ENCODE peak calls at places on chromosomes 6 and 20, in six cellular contexts. M is pancreas, P is left lung, S is fibroblast of lung, D is WERI-Rb-1, W is H9. O is an unnamed sample.
A peak's percentile ranks its signal among the peaks of the same experiment; 100 is the strongest.

GRCh38 chr6:11747021-11747420 is 31.6 kb downstream of the ADTRP start:
- DNase-seq in M (no peak), P (no peak), S (no peak), D (no peak), W (no peak), O (no peak)

GRCh38 chr6:68778356-68779020 is 143.4 kb downstream of the ADGRB3 start:
- DNase-seq in M (no peak), P (no peak), S (peak; percentile 88), D (peak; percentile 50), W (peak; percentile 36), O (no peak)

GRCh38 chr6:154595997-154596396 is 85.5 kb upstream of the CNKSR3 start:
- DNase-seq in M (no peak), P (no peak), S (no peak), D (no peak), W (no peak), O (no peak)

GRCh38 chr20:14360386-14360785 is 23.0 kb upstream of the FLRT3 start:
- DNase-seq in M (no peak), P (no peak), S (no peak), D (no peak), W (no peak), O (no peak)

GRCh38 chr6:108841377-108841855 is 6.8 kb upstream of the ARMC2 start:
- DNase-seq in M (no peak), P (no peak), S (no peak), D (no peak), W (no peak), O (no peak)

GRCh38 chr20:57200882-57201723 is 65.3 kb downstream of the BMP7 start:
- DNase-seq in M (no peak), P (no peak), S (no peak), D (no peak), W (no peak), O (no peak)

GRCh38 chr6:74182992-74183391 is 487.0 kb downstream of the CD109 start:
- DNase-seq in M (no peak), P (no peak), S (peak; percentile 11), D (no peak), W (no peak), O (no peak)

GRCh38 chr6:150004101-150004782 is 21.1 kb downstream of the RAET1L start:
- DNase-seq in M (no peak), P (no peak), S (no peak), D (no peak), W (no peak), O (no peak)

GRCh38 chr6:116175344-116175743 is 49.4 kb upstream of the COL10A1 start:
- DNase-seq in M (no peak), P (no peak), S (peak; percentile 4), D (no peak), W (no peak), O (no peak)

GRCh38 chr6:152273002-152273401 is 364.2 kb downstream of the SYNE1 start:
- DNase-seq in M (no peak), P (no peak), S (peak; percentile 24), D (no peak), W (no peak), O (no peak)

GRCh38 chr20:5150226-5151076 is 23.6 kb downstream of the CDS2 start:
- DNase-seq in M (no peak), P (no peak), S (peak; percentile 37), D (no peak), W (no peak), O (no peak)

GRCh38 chr20:58307270-58307669 is 2.2 kb upstream of the RAB22A start:
- DNase-seq in M (no peak), P (no peak), S (no peak), D (no peak), W (no peak), O (no peak)

GRCh38 chr6:40832691-40833090 is 206.3 kb downstream of the UNC5CL start:
- DNase-seq in M (no peak), P (no peak), S (no peak), D (no peak), W (no peak), O (no peak)

GRCh38 chr20:47484303-47484702 is 17.4 kb upstream of the NCOA3 start:
- DNase-seq in M (no peak), P (no peak), S (no peak), D (no peak), W (no peak), O (no peak)

GRCh38 chr6:27066802-27067201 is 180.7 kb upstream of the PRSS16 start:
- DNase-seq in M (no peak), P (no peak), S (no peak), D (no peak), W (no peak), O (no peak)

GRCh38 chr6:28225056-28225834 is at the start of gene ZSCAN9:
- DNase-seq in M (peak; percentile 81), P (peak; percentile 91), S (peak; percentile 88), D (peak; percentile 97), W (peak; percentile 84), O (peak; percentile 44)

GRCh38 chr6:6315660-6316059 is 4.8 kb downstream of the F13A1 start:
- DNase-seq in M (no peak), P (no peak), S (peak; percentile 31), D (peak; percentile 73), W (peak; percentile 57), O (no peak)

GRCh38 chr6:43296780-43297494 is 1.1 kb upstream of the SLC22A7 start:
- DNase-seq in M (peak; percentile 25), P (no peak), S (no peak), D (no peak), W (no peak), O (peak; percentile 24)

GRCh38 chr6:85124472-85125428 is 325.1 kb upstream of the NT5E start:
- DNase-seq in M (no peak), P (no peak), S (peak; percentile 79), D (no peak), W (no peak), O (no peak)

GRCh38 chr6:155313602-155314091 is 637 bp downstream of the TFB1M start:
- DNase-seq in M (no peak), P (no peak), S (no peak), D (no peak), W (no peak), O (no peak)

GRCh38 chr6:113362542-113363430 is 494.4 kb upstream of the MARCKS start:
- DNase-seq in M (no peak), P (no peak), S (no peak), D (no peak), W (no peak), O (no peak)

GRCh38 chr6:102759415-102759814 is 1365.9 kb downstream of the GRIK2 start:
- DNase-seq in M (no peak), P (no peak), S (no peak), D (no peak), W (no peak), O (no peak)

GRCh38 chr20:61562897-61563504 is 310.9 kb downstream of the CDH4 start:
- DNase-seq in M (no peak), P (no peak), S (no peak), D (no peak), W (no peak), O (no peak)

GRCh38 chr20:61558726-61559125 is 306.7 kb downstream of the CDH4 start:
- DNase-seq in M (no peak), P (no peak), S (peak; percentile 26), D (no peak), W (no peak), O (no peak)

GRCh38 chr20:61561111-61561830 is 309.2 kb downstream of the CDH4 start:
- DNase-seq in M (no peak), P (no peak), S (no peak), D (no peak), W (no peak), O (no peak)

GRCh38 chr20:61559706-61560315 is 307.8 kb downstream of the CDH4 start:
- DNase-seq in M (no peak), P (no peak), S (no peak), D (no peak), W (no peak), O (no peak)

DNA sequence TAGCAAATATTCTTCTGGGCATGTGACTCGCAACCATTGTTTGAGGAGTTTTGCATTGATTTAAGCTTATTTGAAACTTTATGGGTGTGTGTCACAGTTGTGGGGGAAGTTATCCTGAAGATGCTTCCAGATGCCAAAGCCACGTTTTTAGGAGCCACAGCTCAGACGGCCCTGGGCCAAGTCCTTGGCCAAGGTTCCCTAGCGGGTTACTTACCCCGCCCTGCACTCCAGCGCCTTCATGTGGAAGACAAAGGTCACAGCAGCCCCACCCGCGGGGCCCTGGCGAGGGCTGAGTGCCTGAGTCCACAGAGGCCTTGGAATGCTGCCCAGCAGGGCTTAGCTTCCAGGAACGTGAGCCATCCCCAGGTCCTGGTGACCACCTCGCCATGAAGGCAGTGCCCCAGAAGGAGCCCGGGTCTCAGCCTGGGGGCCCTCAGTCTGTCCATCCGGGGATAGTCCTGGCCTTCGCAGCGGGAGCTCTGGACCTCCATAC is 308.3 kb downstream of the CDH4 start:
- DNase-seq in M (no peak), P (no peak), S (peak; percentile 55), D (peak; percentile 9), W (peak; percentile 80), O (no peak)
- TF ChIP-seq CTCF in M (no peak), P (no peak), S (peak; percentile 26), D (peak; percentile 23), W (peak; percentile 75), O (no peak)

DNA sequence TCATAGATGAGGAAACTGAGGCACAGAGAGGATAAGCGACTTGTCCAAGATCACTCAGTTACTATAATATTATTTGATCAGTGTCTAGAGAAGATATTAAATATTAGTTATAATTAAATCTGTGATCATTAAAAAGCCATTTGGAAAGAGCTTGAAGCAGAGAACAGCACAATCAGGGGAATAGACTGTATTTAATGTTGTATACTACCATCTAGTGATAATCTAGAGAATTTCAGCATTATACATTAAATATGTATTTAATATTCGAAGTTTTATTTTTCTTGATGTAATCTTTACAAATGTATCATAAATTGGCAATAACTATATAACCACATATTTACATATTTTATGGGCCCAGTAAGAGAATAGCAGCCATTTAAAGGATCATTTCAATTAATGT is 20.2 kb upstream of the MTCL3 start:
- DNase-seq in M (no peak), P (no peak), S (peak; percentile 67), D (no peak), W (no peak), O (no peak)
- TF ChIP-seq CTCF in M (no peak), P (peak; percentile 21), S (peak; percentile 17), D (no peak), W (peak; percentile 46), O (peak; percentile 60)

DNA sequence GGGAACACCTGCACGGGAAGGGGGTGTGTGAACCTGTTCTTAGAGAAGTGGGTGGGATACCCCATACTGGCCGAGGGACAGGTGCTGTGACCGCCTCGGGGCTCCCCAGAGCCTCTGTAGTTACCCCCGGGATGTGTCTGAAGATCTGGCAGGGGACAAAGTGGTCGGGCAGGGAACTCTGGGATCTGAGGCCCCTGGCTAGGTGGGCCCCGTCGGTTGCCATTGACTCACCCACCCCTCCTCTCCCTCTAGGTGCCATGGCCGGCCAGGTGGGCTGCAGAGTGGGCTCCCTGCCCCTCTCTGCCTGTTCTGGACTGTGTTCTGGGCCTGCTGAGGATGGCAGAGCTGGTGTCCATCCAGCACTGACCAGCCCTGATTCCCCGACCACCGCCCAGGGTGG is 4.3 kb downstream of the BIRC7 start:
- DNase-seq in M (no peak), P (no peak), S (no peak), D (no peak), W (no peak), O (no peak)
- TF ChIP-seq CTCF in M (no peak), P (no peak), S (no peak), D (no peak), W (no peak), O (no peak)

DNA sequence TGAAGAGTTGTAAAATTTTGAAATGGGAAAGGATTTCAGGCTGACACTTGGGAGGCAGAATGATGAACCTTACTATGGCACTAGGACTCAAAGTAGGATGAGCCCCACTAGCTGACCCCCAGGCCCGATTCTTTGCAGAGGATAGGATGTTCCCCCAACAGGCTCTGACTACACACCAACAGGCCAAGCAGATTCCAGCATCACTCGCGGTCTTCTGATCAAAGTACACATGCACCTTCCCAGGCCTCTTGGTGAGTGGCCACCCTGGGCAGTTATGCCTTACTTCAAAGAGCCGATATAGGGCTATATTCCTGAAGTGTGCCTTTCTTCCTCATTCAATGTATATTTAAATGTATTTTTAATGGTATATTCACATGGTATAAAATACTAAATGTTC is 117.6 kb upstream of the TMEM181 start:
- DNase-seq in M (no peak), P (no peak), S (no peak), D (no peak), W (no peak), O (no peak)
- TF ChIP-seq CTCF in M (no peak), P (no peak), S (no peak), D (no peak), W (no peak), O (no peak)

O was measured in ascending aorta.